ENCODE peak calls at places on chromosomes 16 and 17, in eight cellular contexts. Y is PC-3, G is SK-N-SH, R is hepatocyte, A is GM23248, S is MM.1S, D is OCI-LY7, M is HCT116. Z is an unnamed sample.
A peak's percentile ranks its signal among the peaks of the same experiment; 100 is the strongest.

GRCh38 chr17:79082311-79083190 is 7.9 kb downstream of the ENGASE start:
- DNase-seq in D (peak; percentile 47), S (no peak), G (peak; percentile 96), R (peak; percentile 73), M (peak; percentile 22), A (peak; percentile 54), Y (peak; percentile 73), Z (peak; percentile 76)

GRCh38 chr17:5419959-5420653 is at the start of gene RPAIN:
- DNase-seq in G (peak; percentile 88), M (peak; percentile 81), S (peak; percentile 92), A (peak; percentile 86), D (peak; percentile 92), Y (peak; percentile 78), R (peak; percentile 93), Z (peak; percentile 92)

GRCh38 chr16:12433691-12434390 is 369.8 kb downstream of the CPPED1 start:
- DNase-seq in M (no peak), G (no peak), R (no peak), A (no peak), D (peak; percentile 21), S (no peak), Y (no peak), Z (no peak)

GRCh38 chr17:68378202-68379149 is 78.8 kb downstream of the WIPI1 start:
- DNase-seq in A (peak; percentile 99), R (peak; percentile 85), M (peak; percentile 63), G (peak; percentile 26), S (no peak), D (no peak), Y (peak; percentile 88), Z (peak; percentile 31)

GRCh38 chr17:79841369-79842135 is 2.3 kb upstream of the CBX4 start:
- DNase-seq in Y (no peak), G (no peak), M (no peak), A (no peak), S (no peak), R (peak; percentile 40), D (no peak), Z (peak; percentile 54)

GRCh38 chr17:81020767-81021497 is 14.0 kb upstream of the BAIAP2 start:
- DNase-seq in M (no peak), A (peak; percentile 91), R (peak; percentile 16), S (no peak), D (no peak), G (peak; percentile 46), Y (no peak), Z (no peak)

GRCh38 chr17:40915199-40915661 is 22.2 kb downstream of the KRT23 start:
- DNase-seq in A (peak; percentile 97), S (no peak), Y (peak; percentile 94), M (peak; percentile 92), G (no peak), R (peak; percentile 49), D (no peak), Z (no peak)

GRCh38 chr17:61333151-61333550 is 66.5 kb upstream of the TBX2 start:
- DNase-seq in Y (no peak), R (no peak), M (no peak), A (no peak), D (no peak), G (no peak), S (no peak), Z (no peak)

GRCh38 chr17:28846231-28846630 is 3.6 kb upstream of the FAM222B start:
- DNase-seq in M (no peak), G (no peak), S (no peak), R (no peak), Y (peak; percentile 14), D (no peak), A (no peak), Z (no peak)

GRCh38 chr17:7219812-7220592 is at the start of the genes ACADVL and DLG4:
- DNase-seq in S (peak; percentile 79), D (peak; percentile 81), G (peak; percentile 90), A (peak; percentile 98), M (no peak), R (peak; percentile 95), Y (peak; percentile 85), Z (peak; percentile 90)

GRCh38 chr17:79934653-79934970 is 95.4 kb upstream of the CBX4 start:
- DNase-seq in A (no peak), M (no peak), D (no peak), R (no peak), G (no peak), Y (no peak), S (no peak), Z (no peak)

GRCh38 chr16:86525696-86526095 is 15.4 kb downstream of the FOXF1 start:
- DNase-seq in S (no peak), R (no peak), M (no peak), Y (no peak), A (no peak), G (no peak), D (no peak), Z (no peak)

GRCh38 chr16:86528061-86528929 is 18.0 kb downstream of the FOXF1 start:
- DNase-seq in R (no peak), Y (no peak), G (no peak), S (no peak), A (no peak), D (no peak), M (no peak), Z (no peak)

GRCh38 chr16:86530251-86531192 is 20.2 kb downstream of the FOXF1 start:
- DNase-seq in Y (no peak), R (no peak), D (no peak), A (no peak), S (no peak), M (no peak), G (no peak), Z (no peak)

GRCh38 chr16:86529160-86529559 is 18.8 kb downstream of the FOXF1 start:
- DNase-seq in D (no peak), M (no peak), Y (no peak), G (no peak), R (no peak), S (no peak), A (peak; percentile 37), Z (no peak)

DNA sequence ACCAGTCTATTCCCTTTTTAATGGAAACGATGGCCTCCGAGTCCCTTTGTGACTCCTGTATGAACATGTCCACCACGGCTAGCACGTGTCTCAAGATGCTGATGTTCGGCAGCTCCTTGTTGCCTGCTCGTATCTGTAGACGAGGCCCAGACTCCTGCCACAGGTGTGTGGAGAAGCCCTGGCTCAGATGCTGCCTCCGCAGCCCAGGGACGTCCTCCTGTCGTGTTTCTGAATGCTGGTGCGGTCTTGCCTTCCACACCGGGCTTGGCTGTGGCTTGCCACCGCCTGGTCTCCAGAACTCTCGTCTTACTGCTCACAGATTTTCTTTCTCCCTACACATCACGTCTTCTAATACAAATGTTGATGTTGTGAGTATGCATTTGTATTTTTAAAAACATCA is 17.0 kb downstream of the FOXF1 start:
- DNase-seq in M (no peak), Y (no peak), R (no peak), D (no peak), G (no peak), S (no peak), A (no peak), Z (no peak)
- TF ChIP-seq EZH2phosphoT487 in M (no peak), Y (no peak), R (no peak), D (no peak), G (no peak), S (no peak), A (no peak), Z (no peak)

GRCh38 chr16:50646345-50646744 is 34.8 kb downstream of the SNX20 start:
- DNase-seq in Y (no peak), S (no peak), R (no peak), G (no peak), A (no peak), M (no peak), D (no peak), Z (no peak)

GRCh38 chr16:50643192-50643591 is 37.9 kb downstream of the SNX20 start:
- DNase-seq in G (peak; percentile 47), Y (no peak), D (no peak), S (no peak), A (no peak), M (no peak), R (no peak), Z (no peak)

GRCh38 chr16:50645858-50646257 is 35.3 kb downstream of the SNX20 start:
- DNase-seq in S (no peak), G (no peak), D (no peak), R (peak; percentile 37), Y (no peak), M (no peak), A (no peak), Z (peak; percentile 58)

GRCh38 chr16:50644245-50644644 is 36.9 kb downstream of the SNX20 start:
- DNase-seq in R (no peak), Y (no peak), D (no peak), A (no peak), G (no peak), S (no peak), M (no peak), Z (no peak)

GRCh38 chr16:50644730-50645129 is 36.4 kb downstream of the SNX20 start:
- DNase-seq in G (peak; percentile 61), R (peak; percentile 49), D (no peak), A (peak; percentile 39), S (peak; percentile 20), M (peak; percentile 19), Y (peak; percentile 33), Z (peak; percentile 42)
- TF ChIP-seq EZH2phosphoT487 in G (no peak), R (no peak), D (no peak), A (no peak), S (no peak), M (no peak), Y (no peak), Z (no peak)

DNA sequence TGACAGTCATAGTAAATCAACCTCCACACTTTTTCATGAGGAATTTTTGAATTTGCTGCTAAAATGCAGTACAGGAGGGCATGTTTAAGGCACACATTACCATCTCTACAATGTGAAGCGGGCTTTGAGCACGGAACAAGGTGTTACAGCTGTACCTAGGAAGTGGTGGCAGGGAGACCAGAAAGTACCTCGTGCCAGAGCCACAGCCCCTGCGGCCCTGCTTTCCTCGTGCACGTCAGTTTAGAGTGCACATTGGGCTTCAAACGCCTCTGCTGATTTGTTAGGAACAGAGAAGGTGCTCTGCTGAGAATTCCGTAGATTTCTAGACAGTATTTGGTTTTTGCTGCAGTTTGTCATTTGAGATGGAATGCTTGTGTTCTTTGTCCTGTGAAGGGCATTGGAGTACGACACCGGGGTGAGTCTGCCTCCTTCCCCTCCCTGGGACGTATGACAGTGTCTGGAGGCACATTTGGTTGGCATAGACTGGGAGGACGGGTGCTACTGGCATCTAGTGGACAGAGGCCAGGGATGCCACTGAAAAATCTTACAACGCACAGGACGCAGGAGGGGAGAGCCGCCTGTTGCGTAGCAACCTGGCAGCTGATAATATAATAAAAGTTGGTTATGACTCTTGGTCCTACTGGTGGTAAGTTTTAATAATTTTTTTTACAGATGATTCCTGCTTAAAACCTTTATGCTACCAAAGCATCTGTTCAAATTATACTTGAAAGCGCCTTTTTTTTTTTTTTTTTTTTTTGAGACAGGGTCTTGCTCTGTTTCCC is 9.1 kb downstream of the FOXK2 start:
- DNase-seq in D (peak; percentile 55), S (no peak), G (peak; percentile 88), M (peak; percentile 31), A (peak; percentile 83), Y (peak; percentile 93), R (peak; percentile 42), Z (peak; percentile 52)
- TF ChIP-seq EZH2phosphoT487 in D (no peak), S (no peak), G (no peak), M (no peak), A (no peak), Y (no peak), R (no peak), Z (no peak)

DNA sequence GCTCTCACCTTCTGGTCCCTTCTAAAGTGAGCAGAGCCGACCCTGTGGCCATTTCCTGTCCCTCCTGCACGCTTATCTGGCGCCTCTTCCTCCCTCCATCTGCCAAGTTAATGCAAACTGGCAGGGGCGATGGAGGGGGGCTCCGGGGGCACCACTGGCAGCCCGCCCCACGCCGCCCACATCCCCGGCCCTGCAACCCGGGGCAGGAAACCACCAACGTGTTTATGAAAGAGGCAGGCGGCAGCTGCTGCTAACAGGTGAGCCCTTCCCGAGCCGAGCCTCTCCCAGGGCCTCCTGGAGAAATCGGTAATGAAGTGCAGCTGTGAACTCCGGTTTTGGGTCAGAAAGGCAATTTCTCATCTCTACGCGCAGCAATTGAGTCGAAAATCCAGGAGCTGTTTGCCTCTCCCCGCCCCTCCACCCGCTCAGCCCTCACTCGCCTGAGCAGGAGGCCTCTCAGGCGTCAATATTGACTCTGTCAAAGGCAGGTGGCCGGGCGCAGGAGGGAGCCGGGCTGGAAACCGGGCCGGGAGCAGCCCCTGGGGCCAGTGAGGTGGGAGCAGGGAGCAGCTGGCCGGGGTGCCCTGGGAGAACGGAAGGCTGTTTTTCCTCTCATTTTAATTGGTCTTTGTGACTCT is 164.4 kb upstream of the GSE1 start:
- DNase-seq in R (peak; percentile 82), G (peak; percentile 86), M (no peak), D (peak; percentile 87), S (peak; percentile 74), Y (no peak), A (no peak), Z (no peak)
- TF ChIP-seq EZH2phosphoT487 in R (no peak), G (no peak), M (no peak), D (no peak), S (no peak), Y (no peak), A (no peak), Z (no peak)